ENCODE peak calls at places on chromosome 5, in eight cellular contexts. V is DMS 273 treated with DMSO at 0.1 percent for 48 hours; Y is anterior cingulate cortex; A is activated naive CD8-positive, alpha-beta T cell treated with anti-CD3 and anti-CD28 coated beads for 36 hours; B is activated CD8-positive, alpha-beta memory T cell treated with anti-CD3 and anti-CD28 coated beads for 4 hours; M is CD8-positive, alpha-beta T cell; K is T47D; X is KBM-7. F is an unnamed sample.

GRCh38 chr5:178990491-178990890 is 4.6 kb downstream of the GRM6 start:
- DNase-seq in Y (no peak), M (no peak), K (no peak), V (no peak), B (no peak), A (no peak), X (no peak), F (no peak)

GRCh38 chr5:58410441-58410840 is 49.4 kb downstream of the PLK2 start:
- DNase-seq in K (peak), M (no peak), V (no peak), B (no peak), X (peak), Y (no peak), A (no peak), F (no peak)

GRCh38 chr5:66247176-66247960 is 103.3 kb downstream of the SREK1 start:
- DNase-seq in Y (no peak), A (no peak), X (no peak), B (no peak), M (no peak), K (no peak), V (no peak), F (no peak)

GRCh38 chr5:65127181-65127901 is 354.4 kb downstream of the ADAMTS6 start:
- DNase-seq in K (no peak), M (no peak), B (no peak), A (no peak), X (no peak), Y (no peak), V (no peak), F (no peak)

GRCh38 chr5:170589643-170590042 is 85.8 kb downstream of the KCNIP1 start:
- DNase-seq in B (no peak), V (no peak), A (no peak), Y (no peak), X (no peak), K (no peak), M (no peak), F (no peak)

GRCh38 chr5:932151-932627 is 39.5 kb downstream of the TRIP13 start:
- DNase-seq in K (no peak), B (no peak), A (no peak), V (no peak), Y (no peak), X (no peak), M (no peak), F (no peak)

GRCh38 chr5:132019857-132020555 is 8.5 kb upstream of the ACSL6 start:
- DNase-seq in V (no peak), X (no peak), B (peak), K (no peak), M (peak), A (peak), Y (no peak), F (no peak)

GRCh38 chr5:138663561-138663960 is 88.4 kb upstream of the HSPA9 start:
- DNase-seq in A (no peak), B (no peak), V (no peak), Y (no peak), M (no peak), K (no peak), X (no peak), F (no peak)

GRCh38 chr5:147554285-147554817 is 44.5 kb upstream of the DPYSL3 start:
- DNase-seq in Y (no peak), V (no peak), M (no peak), X (no peak), A (no peak), B (no peak), K (peak), F (no peak)

GRCh38 chr5:103444333-103445038 is 118.1 kb downstream of the NUDT12 start:
- DNase-seq in B (no peak), X (peak), V (no peak), A (no peak), K (peak), M (no peak), Y (no peak), F (no peak)

GRCh38 chr5:150960791-150961396 is 56.1 kb upstream of the ZNF300 start:
- DNase-seq in A (no peak), V (no peak), X (peak), Y (no peak), K (peak), M (no peak), B (no peak), F (no peak)

GRCh38 chr5:171874210-171874609 is 88.6 kb downstream of the SMIM23 start:
- DNase-seq in K (no peak), V (no peak), B (no peak), A (no peak), M (no peak), Y (no peak), X (no peak), F (peak)

GRCh38 chr5:31811210-31811609 is 172.3 kb downstream of the PDZD2 start:
- DNase-seq in Y (no peak), M (no peak), V (no peak), X (no peak), A (no peak), K (no peak), B (no peak), F (no peak)

GRCh38 chr5:1464096-1464446 is 18.8 kb upstream of the SLC6A3 start:
- DNase-seq in K (no peak), Y (no peak), B (no peak), M (no peak), V (no peak), X (no peak), A (no peak), F (no peak)

GRCh38 chr5:128491291-128491690 is 46.8 kb downstream of the FBN2 start:
- DNase-seq in K (no peak), V (no peak), B (no peak), Y (no peak), M (no peak), X (peak), A (no peak), F (no peak)

GRCh38 chr5:168607946-168608345 is 28.8 kb upstream of the PANK3 start:
- DNase-seq in K (no peak), Y (no peak), M (no peak), X (no peak), V (no peak), A (no peak), B (no peak), F (no peak)

GRCh38 chr5:145948921-145949320 is 12.5 kb downstream of the SH3RF2 start:
- DNase-seq in K (no peak), V (no peak), X (no peak), M (no peak), Y (no peak), A (no peak), B (no peak), F (no peak)

GRCh38 chr5:179817071-179817840 is 3.4 kb upstream of the SQSTM1 start:
- DNase-seq in Y (no peak), A (no peak), B (no peak), M (no peak), K (no peak), V (no peak), X (no peak), F (no peak)

GRCh38 chr5:170137694-170138214 is 32.1 kb downstream of the FOXI1 start:
- DNase-seq in A (no peak), M (no peak), Y (no peak), K (no peak), X (no peak), B (no peak), V (no peak), F (no peak)

GRCh38 chr5:168472329-168472728 is 13.9 kb upstream of the RARS1 start:
- DNase-seq in M (no peak), Y (no peak), A (no peak), K (peak), V (no peak), X (no peak), B (no peak), F (no peak)

GRCh38 chr5:157447246-157447645 is 12.8 kb upstream of the NIPAL4 start:
- DNase-seq in X (no peak), V (no peak), B (no peak), Y (no peak), M (no peak), K (peak), A (no peak), F (no peak)

GRCh38 chr5:157253547-157253946 is 12.4 kb upstream of the CYFIP2 start:
- DNase-seq in X (peak), M (no peak), Y (no peak), V (no peak), K (peak), A (no peak), B (no peak), F (no peak)

GRCh38 chr5:56829137-56829536 is 13.8 kb downstream of the MAP3K1 start:
- DNase-seq in K (no peak), A (peak), Y (no peak), B (peak), X (no peak), V (no peak), M (peak), F (no peak)

GRCh38 chr5:113166710-113167366 is 190.2 kb downstream of the DCP2 start:
- DNase-seq in Y (no peak), X (no peak), K (no peak), V (no peak), B (no peak), M (no peak), A (no peak), F (no peak)

GRCh38 chr5:132662925-132663770 is 5.2 kb downstream of the IL13 start:
- DNase-seq in A (peak), V (no peak), Y (no peak), B (no peak), X (peak), M (no peak), K (peak), F (no peak)

GRCh38 chr5:91670565-91670964 is 287.4 kb upstream of the ARRDC3 start:
- DNase-seq in V (no peak), B (no peak), X (no peak), A (no peak), M (no peak), K (no peak), Y (no peak), F (no peak)

GRCh38 chr5:39800202-39800601 is 375.4 kb upstream of the DAB2 start:
- DNase-seq in X (no peak), V (no peak), B (no peak), K (no peak), M (no peak), A (no peak), Y (no peak), F (no peak)

GRCh38 chr5:110894805-110895204 is 156.0 kb downstream of the SLC25A46 start:
- DNase-seq in B (no peak), K (no peak), A (no peak), X (no peak), M (no peak), Y (no peak), V (no peak), F (no peak)

GRCh38 chr5:149210229-149210628 is 61.4 kb upstream of the AFAP1L1 start:
- DNase-seq in B (no peak), X (no peak), V (no peak), A (no peak), Y (no peak), M (no peak), K (no peak), F (no peak)

GRCh38 chr5:178357127-178357526 is 124.5 kb upstream of the PHYKPL start:
- DNase-seq in K (no peak), M (no peak), V (no peak), X (no peak), Y (no peak), B (no peak), A (no peak), F (no peak)

GRCh38 chr5:83473344-83474169 is 2.0 kb downstream of the VCAN start:
- DNase-seq in K (peak), V (peak), M (no peak), X (peak), A (peak), Y (peak), B (no peak), F (no peak)

GRCh38 chr5:64800926-64801325 is 32.2 kb downstream of the CWC27 start:
- DNase-seq in K (no peak), X (no peak), A (no peak), V (no peak), Y (no peak), B (no peak), M (no peak), F (no peak)

GRCh38 chr5:58041884-58042283 is 418.0 kb downstream of the PLK2 start:
- DNase-seq in Y (no peak), A (no peak), M (no peak), X (no peak), V (no peak), B (no peak), K (no peak), F (no peak)

GRCh38 chr5:38104497-38105230 is 153.7 kb upstream of the EGFLAM start:
- DNase-seq in M (no peak), B (no peak), Y (no peak), X (no peak), V (no peak), A (no peak), K (no peak), F (no peak)

GRCh38 chr5:36724429-36725332 is 118.3 kb downstream of the SLC1A3 start:
- DNase-seq in B (no peak), M (peak), A (peak), Y (no peak), V (no peak), K (peak), X (peak), F (peak)

GRCh38 chr5:26940981-26941380 is 97.4 kb downstream of the CDH9 start:
- DNase-seq in Y (no peak), A (no peak), V (no peak), M (no peak), K (no peak), X (no peak), B (no peak), F (no peak)

GRCh38 chr5:62977641-62978040 is 399.0 kb downstream of the LRRC70 start:
- DNase-seq in Y (no peak), X (no peak), B (no peak), K (no peak), V (no peak), M (no peak), A (no peak), F (no peak)

GRCh38 chr5:137888489-137888874 is 775 bp upstream of the PKD2L2 start:
- DNase-seq in B (no peak), Y (no peak), M (no peak), A (no peak), X (no peak), V (no peak), K (no peak), F (no peak)

F was measured in GF-D8.